ENCODE peak calls at places on chromosomes 11 and 22, in ten cellular contexts. Z is H1, W is A549, K is heart right ventricle, J is neural progenitor cell, Y is PC-3, T is endothelial cell of umbilical vein, E is Peyer's patch, V is esophagus muscularis mucosa, Q is MM.1S. A is an unnamed sample.

GRCh38 chr11:34149786-34150185 is 44.4 kb downstream of the NAT10 start:
- DNase-seq in Z (peak; percentile 59), W (peak; percentile 33), K (no peak), J (peak; percentile 67), Y (peak; percentile 7), T (no peak), E (no peak), V (no peak), Q (no peak), A (no peak)

GRCh38 chr11:92340839-92341238 is 116.2 kb downstream of the FAT3 start:
- DNase-seq in Z (peak; percentile 78), W (peak; percentile 45), K (no peak), J (peak; percentile 45), Y (peak; percentile 25), T (no peak), E (no peak), V (no peak), Q (no peak), A (no peak)

GRCh38 chr11:32963721-32964120 is 52.0 kb upstream of the DEPDC7 start:
- DNase-seq in Z (no peak), W (no peak), K (no peak), J (no peak), Y (peak; percentile 16), T (no peak), E (no peak), V (no peak), Q (no peak), A (no peak)

GRCh38 chr11:69041516-69041915 is 7.2 kb upstream of the TPCN2 start:
- DNase-seq in Z (no peak), W (no peak), K (no peak), J (no peak), Y (no peak), T (no peak), E (no peak), V (no peak), Q (no peak), A (no peak)

GRCh38 chr11:27447288-27447914 is 25.2 kb downstream of the LGR4 start:
- DNase-seq in Z (no peak), W (no peak), K (no peak), J (no peak), Y (peak; percentile 69), T (no peak), E (no peak), V (no peak), Q (no peak), A (no peak)

GRCh38 chr11:15744693-15745092 is 611.7 kb downstream of the SOX6 start:
- DNase-seq in Z (no peak), W (no peak), K (no peak), J (no peak), Y (no peak), T (no peak), E (no peak), V (peak; percentile 64), Q (no peak), A (no peak)

GRCh38 chr22:38347944-38348750 is 30.9 kb upstream of the CSNK1E start:
- DNase-seq in Z (peak; percentile 52), W (no peak), K (no peak), J (no peak), Y (peak; percentile 55), T (no peak), E (no peak), V (peak; percentile 87), Q (no peak), A (peak; percentile 89)

GRCh38 chr22:38923463-38924196 is 33.8 kb upstream of the APOBEC3A start:
- DNase-seq in Z (no peak), W (peak; percentile 93), K (peak; percentile 83), J (peak; percentile 29), Y (peak; percentile 87), T (peak; percentile 76), E (no peak), V (no peak), Q (no peak), A (peak; percentile 66)

GRCh38 chr22:32764330-32765116 is 37.0 kb upstream of the TIMP3 start:
- DNase-seq in Z (no peak), W (peak; percentile 41), K (peak; percentile 47), J (no peak), Y (no peak), T (no peak), E (no peak), V (no peak), Q (no peak), A (no peak)

GRCh38 chr11:91783173-91783572 is 441.4 kb upstream of the FAT3 start:
- DNase-seq in Z (no peak), W (no peak), K (no peak), J (no peak), Y (no peak), T (no peak), E (no peak), V (no peak), Q (no peak), A (no peak)

GRCh38 chr11:27087425-27087824 is 46.8 kb downstream of the BBOX1 start:
- DNase-seq in Z (no peak), W (no peak), K (no peak), J (no peak), Y (no peak), T (no peak), E (no peak), V (no peak), Q (no peak), A (no peak)

GRCh38 chr11:6371825-6372224 is 18.4 kb upstream of the SMPD1 start:
- DNase-seq in Z (no peak), W (no peak), K (no peak), J (no peak), Y (no peak), T (no peak), E (no peak), V (no peak), Q (no peak), A (no peak)

GRCh38 chr11:95563173-95563572 is 226.4 kb downstream of the FAM76B start:
- DNase-seq in Z (no peak), W (no peak), K (no peak), J (no peak), Y (no peak), T (no peak), E (no peak), V (no peak), Q (no peak), A (no peak)

GRCh38 chr22:23401910-23402274 is 178.2 kb downstream of the IGLL1 start:
- DNase-seq in Z (no peak), W (no peak), K (no peak), J (no peak), Y (no peak), T (no peak), E (no peak), V (no peak), Q (no peak), A (no peak)

GRCh38 chr11:113014731-113015455 is 53.7 kb downstream of the NCAM1 start:
- DNase-seq in Z (no peak), W (no peak), K (peak; percentile 67), J (no peak), Y (no peak), T (no peak), E (no peak), V (no peak), Q (no peak), A (no peak)

GRCh38 chr11:11329062-11329806 is 23.8 kb downstream of the CSNK2A3 start:
- DNase-seq in Z (no peak), W (no peak), K (no peak), J (no peak), Y (no peak), T (no peak), E (no peak), V (no peak), Q (no peak), A (no peak)

GRCh38 chr11:9677951-9678350 is 14.1 kb downstream of the SWAP70 start:
- DNase-seq in Z (no peak), W (no peak), K (no peak), J (no peak), Y (no peak), T (no peak), E (no peak), V (no peak), Q (no peak), A (no peak)

GRCh38 chr22:18991138-18991432 is 55.0 kb upstream of the PRODH start:
- DNase-seq in Z (no peak), W (no peak), K (no peak), J (no peak), Y (no peak), T (no peak), E (no peak), V (no peak), Q (no peak), A (no peak)

DNA sequence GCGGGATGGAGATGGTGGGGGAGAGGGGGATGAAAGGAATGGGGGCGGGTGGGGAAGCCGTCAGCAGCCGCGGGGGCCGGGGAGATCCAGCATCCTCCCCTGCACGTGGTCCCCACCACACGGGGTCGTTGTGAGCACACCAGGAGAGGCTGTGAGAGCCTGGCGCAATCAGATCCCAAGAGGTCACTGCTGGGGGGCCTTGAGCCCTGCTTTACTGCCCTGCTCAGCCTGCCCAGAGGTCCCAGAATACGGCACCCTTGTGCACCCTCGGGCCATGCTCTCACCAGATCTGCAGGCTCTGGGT is 7.4 kb downstream of the CABP7 start:
- DNase-seq in Z (peak; percentile 79), W (peak; percentile 33), K (no peak), J (peak; percentile 84), Y (no peak), T (peak; percentile 10), E (peak; percentile 20), V (no peak), Q (peak; percentile 9), A (no peak)
- TF ChIP-seq CTCF in Z (peak; percentile 42), W (peak; percentile 36), K (peak; percentile 34), J (peak; percentile 54), Y (peak; percentile 27), T (peak; percentile 69), E (no peak), V (peak; percentile 37), Q (peak; percentile 28), A (peak; percentile 68)

DNA sequence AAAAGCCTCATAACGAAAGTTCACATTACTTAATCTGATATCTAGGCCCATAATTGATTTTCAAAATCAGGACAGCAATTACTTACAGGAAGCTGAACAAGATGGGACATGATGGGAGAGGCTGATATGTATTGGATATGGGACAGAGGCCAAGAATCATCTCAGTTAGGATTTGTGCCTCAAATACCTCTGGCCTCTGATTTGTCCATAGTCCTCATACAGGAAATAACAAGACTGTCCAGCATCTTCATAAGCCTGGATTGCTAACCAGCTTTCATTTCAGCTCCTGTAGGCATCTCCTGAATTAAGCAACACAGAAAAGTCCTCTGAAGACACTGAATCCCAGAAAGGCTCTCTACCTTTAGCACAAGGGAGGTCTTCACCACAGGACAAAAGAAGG is 4.3 kb upstream of the MRGPRX4 start:
- DNase-seq in Z (no peak), W (no peak), K (no peak), J (no peak), Y (no peak), T (no peak), E (no peak), V (no peak), Q (no peak), A (no peak)
- H3K9me3 ChIP-seq in Z (no peaks in the 10 kb centered on the region), W (peaks cover 6% of the 10 kb centered on the region), K (no peaks in the 10 kb centered on the region), J (peaks cover 3% of the 10 kb centered on the region), Y (no peaks in the 10 kb centered on the region), T (no peaks in the 10 kb centered on the region), E (no peaks in the 10 kb centered on the region), V (no peaks in the 10 kb centered on the region), Q (no peaks in the 10 kb centered on the region), A (no peaks in the 10 kb centered on the region)

GRCh38 chr11:119888119-119888518 is 159.1 kb upstream of the NECTIN1 start:
- DNase-seq in Z (no peak), W (no peak), K (no peak), J (no peak), Y (no peak), T (no peak), E (no peak), V (no peak), Q (no peak), A (no peak)
- TF ChIP-seq CTCF in Z (no peak), W (no peak), K (no peak), J (no peak), Y (no peak), T (no peak), E (no peak), V (no peak), Q (no peak), A (no peak)

GRCh38 chr22:49212466-49212865 is 615.2 kb downstream of the BRD1 start:
- DNase-seq in Z (peak; percentile 7), W (no peak), K (no peak), J (no peak), Y (no peak), T (no peak), E (no peak), V (no peak), Q (no peak), A (no peak)
- H3K9me3 ChIP-seq in Z (no peaks in the 10 kb centered on the region), W (peaks cover 2% of the 10 kb centered on the region), K (no peaks in the 10 kb centered on the region), J (peaks cover 1% of the 10 kb centered on the region), Y (no peaks in the 10 kb centered on the region), T (peaks cover 8% of the 10 kb centered on the region), E (no peaks in the 10 kb centered on the region), V (no peaks in the 10 kb centered on the region), Q (no peaks in the 10 kb centered on the region), A (peaks cover 12% of the 10 kb centered on the region)

A was measured in keratinocyte.